ENCODE peak calls at places on chromosomes 3 and 15, in four cellular contexts. C is K562, N is GM12878, R is HepG2. X is an unnamed sample.

GRCh38 chr3:188220097-188220788 is 66.3 kb downstream of the LPP start:
- DNase-seq in C (no peak), N (no peak), R (no peak), X (no peak)

GRCh38 chr3:48400824-48401433 is 28.9 kb downstream of the FBXW12 start:
- DNase-seq in N (peak; percentile 26), R (peak; percentile 73), C (peak; percentile 74), X (peak; percentile 80)

GRCh38 chr3:38549082-38549481 is 52.9 kb downstream of the EXOG start:
- DNase-seq in C (no peak), N (no peak), R (no peak), X (no peak)

GRCh38 chr15:69780981-69781380 is 316.7 kb downstream of the TLE3 start:
- DNase-seq in R (no peak), N (no peak), C (no peak), X (no peak)

GRCh38 chr3:38586546-38587520 is 62.7 kb downstream of the SCN5A start:
- DNase-seq in R (no peak), C (no peak), N (no peak), X (no peak)

GRCh38 chr15:80288131-80288530 is 36.1 kb upstream of the CTXND1 start:
- DNase-seq in N (no peak), R (no peak), C (no peak), X (no peak)

GRCh38 chr3:55409802-55410201 is 77.3 kb downstream of the WNT5A start:
- DNase-seq in C (no peak), N (no peak), R (no peak), X (no peak)

GRCh38 chr15:65339436-65339835 is 35.0 kb downstream of the RNU5B-1 start:
- DNase-seq in N (no peak), R (no peak), C (no peak), X (no peak)

GRCh38 chr3:27590437-27591320 is 106.5 kb upstream of the SLC4A7 start:
- DNase-seq in R (no peak), N (no peak), C (no peak), X (no peak)

GRCh38 chr3:31438742-31439141 is 94.0 kb upstream of the STT3B start:
- DNase-seq in R (no peak), C (no peak), N (no peak), X (no peak)

GRCh38 chr3:10772230-10773161 is 43.5 kb upstream of the SLC6A11 start:
- DNase-seq in R (peak; percentile 52), N (no peak), C (no peak), X (peak; percentile 38)

GRCh38 chr15:55084216-55084615 is 112.5 kb downstream of the RSL24D1 start:
- DNase-seq in R (no peak), C (no peak), N (no peak), X (no peak)

GRCh38 chr15:55088207-55088606 is 108.5 kb downstream of the RSL24D1 start:
- DNase-seq in C (no peak), R (no peak), N (no peak), X (no peak)

DNA sequence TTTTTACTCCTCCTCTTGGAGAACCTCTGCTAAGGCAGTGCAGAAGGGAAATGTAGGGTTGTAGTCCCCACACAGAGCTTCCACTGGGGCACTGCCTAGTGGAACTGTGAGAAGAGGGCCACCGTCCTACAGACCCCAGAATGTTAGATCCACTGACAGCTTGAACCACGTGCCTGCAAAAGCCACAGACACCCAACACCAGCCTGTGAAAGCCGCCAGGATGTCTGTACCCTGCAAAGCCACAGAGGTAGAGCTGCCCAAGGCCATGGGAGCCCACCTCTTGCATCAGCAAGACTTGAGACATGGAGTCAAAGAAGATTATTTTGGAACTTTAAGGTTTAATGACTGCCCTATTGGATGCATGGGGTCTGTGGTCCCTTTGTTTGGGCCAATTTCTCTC is 112.1 kb downstream of the RSL24D1 start:
- DNase-seq in N (no peak), C (no peak), R (no peak), X (no peak)
- TF ChIP-seq BHLHE40 in N (no peak), C (no peak), R (no peak), X (no peak)

DNA sequence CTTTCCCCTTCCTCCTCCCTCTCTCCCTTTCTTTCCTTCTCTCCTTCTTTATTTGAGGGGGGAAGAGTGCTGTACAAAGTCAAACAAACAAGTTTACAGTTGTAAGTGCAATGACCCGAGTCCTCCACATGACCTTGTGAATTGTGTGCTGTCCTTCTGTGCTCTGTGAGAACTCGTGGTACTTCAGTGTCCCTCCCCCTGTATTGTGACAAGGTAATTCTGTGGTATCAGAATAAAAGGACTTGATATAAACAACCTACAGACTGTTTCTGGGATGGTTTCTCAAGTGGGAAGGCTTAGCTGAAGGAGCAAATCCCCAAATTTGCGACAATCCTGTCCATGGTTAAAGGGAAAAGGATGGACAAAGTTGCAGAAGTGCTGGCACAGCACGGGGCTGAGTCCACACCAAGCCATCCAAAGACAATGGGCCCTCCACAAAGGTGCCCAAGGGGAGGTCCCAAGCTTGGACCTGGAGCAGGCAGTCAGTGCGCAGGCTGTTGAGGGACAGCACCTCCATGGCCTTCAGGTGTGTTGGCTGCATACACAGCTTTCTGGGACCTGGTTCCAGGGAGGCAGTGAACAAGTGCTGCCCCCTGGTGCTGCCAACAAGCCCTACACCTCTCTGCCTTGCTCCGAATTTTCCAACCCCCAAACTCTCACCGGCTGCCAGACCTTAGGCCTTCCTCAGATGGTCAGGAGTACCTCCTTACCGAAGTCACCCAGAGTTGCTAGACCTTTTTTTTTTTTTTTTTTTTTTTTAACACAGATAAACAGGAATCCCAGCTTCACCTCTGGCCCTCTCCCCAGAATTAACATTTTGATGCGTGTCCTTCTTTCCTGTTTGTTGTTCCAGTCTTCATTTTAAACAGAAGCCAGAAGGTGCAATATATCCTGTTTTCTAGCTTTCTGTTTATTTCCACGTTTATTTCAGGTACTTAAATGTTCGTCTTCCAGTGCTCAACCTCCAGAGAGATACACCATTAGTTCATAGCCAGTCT is 2.6 kb upstream of the APEH start:
- DNase-seq in R (peak; percentile 76), N (peak; percentile 38), C (peak; percentile 71), X (peak; percentile 83)
- TF ChIP-seq TARDBP in R (peak; percentile 64), N (no peak), C (no peak), X (no peak)

GRCh38 chr3:185361920-185362319 is 1.0 kb upstream of the MAP3K13 start:
- DNase-seq in R (no peak), C (no peak), N (no peak), X (no peak)
- TF ChIP-seq BHLHE40 in R (no peak), C (no peak), N (no peak), X (no peak)

GRCh38 chr3:184155644-184156521 is 706 bp downstream of the DVL3 start:
- DNase-seq in R (peak; percentile 68), C (peak; percentile 52), N (no peak), X (peak; percentile 18)
- TF ChIP-seq TARDBP in R (no peak), C (no peak), N (no peak), X (no peak)

GRCh38 chr15:78567541-78567940 is 2.2 kb downstream of the CHRNA5 start:
- DNase-seq in R (no peak), C (no peak), N (no peak), X (no peak)

GRCh38 chr15:78564743-78565096 is 600 bp upstream of the CHRNA5 start:
- DNase-seq in C (no peak), N (no peak), R (no peak), X (no peak)

GRCh38 chr15:78563092-78563491 is 2.2 kb upstream of the CHRNA5 start:
- DNase-seq in C (no peak), R (no peak), N (no peak), X (no peak)

GRCh38 chr15:78565097-78565950 is at the start of gene CHRNA5:
- DNase-seq in R (peak; percentile 75), N (peak; percentile 63), C (peak; percentile 90), X (peak; percentile 87)

DNA sequence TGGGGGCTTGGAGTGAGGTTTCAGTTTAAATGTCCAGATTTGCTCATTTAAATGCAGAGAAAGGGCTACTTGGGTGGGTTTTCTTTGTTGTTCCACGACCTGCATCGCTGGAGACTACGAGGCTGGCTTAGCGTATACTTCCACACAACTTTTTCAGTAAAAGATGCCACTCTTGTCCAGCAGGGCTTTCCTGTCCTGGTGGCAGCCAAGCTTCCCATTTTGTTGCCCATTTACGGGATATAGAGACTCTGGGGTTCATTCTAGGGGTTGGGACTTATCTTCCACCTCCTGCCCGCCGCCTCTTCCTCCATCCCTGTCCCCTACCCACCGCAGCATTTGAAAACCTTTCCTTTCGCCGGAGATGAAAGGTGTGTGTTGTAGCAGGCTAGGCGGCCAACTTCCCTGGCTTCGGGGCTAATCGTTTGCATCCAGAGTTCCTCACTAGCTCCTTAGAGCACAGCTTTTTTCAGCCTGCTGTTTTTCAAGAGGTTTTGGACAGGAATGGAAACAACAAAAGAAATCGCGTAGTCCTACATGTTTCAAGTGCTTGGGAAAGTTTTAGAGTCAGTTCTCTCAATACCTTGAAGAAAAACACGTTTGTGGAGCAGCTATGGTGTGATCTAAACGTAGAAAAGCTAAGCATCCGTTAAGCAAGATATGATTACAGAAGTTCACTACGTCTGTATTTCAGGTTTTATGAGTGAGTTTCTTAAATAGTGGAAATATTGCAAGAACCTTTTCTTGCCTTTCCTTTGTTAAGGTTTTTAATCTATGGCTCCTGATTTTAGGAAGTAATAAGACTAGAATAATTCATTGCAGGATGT is 843 bp downstream of the CHRNA5 start:
- DNase-seq in C (peak; percentile 26), R (peak; percentile 24), N (no peak), X (peak; percentile 42)
- TF ChIP-seq BHLHE40 in C (no peak), R (no peak), N (no peak), X (no peak)

GRCh38 chr15:71137138-71137518 is 21.9 kb downstream of the THSD4 start:
- DNase-seq in C (no peak), R (no peak), N (no peak), X (no peak)
- TF ChIP-seq TARDBP in C (no peak), R (no peak), N (no peak), X (no peak)

GRCh38 chr3:161766301-161766700 is 269.7 kb downstream of the OTOL1 start:
- DNase-seq in C (no peak), R (no peak), N (no peak), X (no peak)
- TF ChIP-seq BHLHE40 in C (no peak), R (no peak), N (no peak), X (no peak)

GRCh38 chr15:49876401-49877038 is 242.5 kb downstream of the ATP8B4 start:
- DNase-seq in R (no peak), C (no peak), N (no peak), X (peak; percentile 4)
- TF ChIP-seq TARDBP in R (no peak), C (no peak), N (no peak), X (no peak)

DNA sequence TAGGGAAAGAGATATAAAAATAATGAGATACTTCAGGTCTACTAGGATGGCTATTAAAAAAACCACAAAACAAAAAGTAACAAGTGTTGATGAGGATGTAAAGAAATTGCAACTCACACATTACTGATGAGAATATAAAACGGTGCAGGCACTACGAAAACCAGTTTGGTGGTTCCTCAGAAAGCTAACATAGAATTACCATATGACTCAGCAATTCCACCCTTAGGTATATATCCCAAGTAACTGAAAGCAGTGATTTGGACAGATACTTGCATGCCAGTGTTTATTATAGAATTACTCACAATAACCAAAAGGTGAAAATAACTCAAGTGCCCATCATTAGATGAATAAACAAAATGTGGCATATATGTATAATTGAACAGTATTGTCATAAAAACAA is 87.5 kb upstream of the MELTF start:
- DNase-seq in C (no peak), R (no peak), N (peak; percentile 5), X (no peak)
- TF ChIP-seq BHLHE40 in C (no peak), R (no peak), N (no peak), X (no peak)